ENCODE peak calls at places on chromosome 9, in four cellular contexts. K, P, X and U are unnamed samples.

GRCh38 chr9:135905380-135906282 is 1.7 kb downstream of the CAMSAP1 start:
- DNase-seq in K (no peak), P (no peak), X (no peak), U (no peak)

GRCh38 chr9:9214052-9214451 is 1398.8 kb downstream of the PTPRD start:
- DNase-seq in K (no peak), P (no peak), X (no peak), U (no peak)

GRCh38 chr9:35490155-35490909 is 421 bp downstream of the RUSC2 start:
- DNase-seq in K (no peak), P (no peak), X (peak; percentile 41), U (no peak)

GRCh38 chr9:34451545-34451944 is 6.8 kb downstream of the FAM219A start:
- DNase-seq in K (no peak), P (no peak), X (no peak), U (peak; percentile 45)

GRCh38 chr9:37806271-37806670 is 5.7 kb downstream of the DCAF10 start:
- DNase-seq in K (no peak), P (no peak), X (no peak), U (no peak)

GRCh38 chr9:33151007-33151557 is 16.1 kb downstream of the B4GALT1 start:
- DNase-seq in K (peak; percentile 97), P (peak; percentile 97), X (peak; percentile 76), U (peak; percentile 90)

GRCh38 chr9:128124451-128124850 is 3.1 kb downstream of the PTGES2 start:
- DNase-seq in K (no peak), P (no peak), X (no peak), U (no peak)

GRCh38 chr9:18490591-18491370 is 16.8 kb downstream of the ADAMTSL1 start:
- DNase-seq in K (peak; percentile 100), P (peak; percentile 98), X (no peak), U (peak; percentile 99)

GRCh38 chr9:5326893-5327548 is 12.7 kb downstream of the RLN1 start:
- DNase-seq in K (no peak), P (peak; percentile 1), X (no peak), U (no peak)

GRCh38 chr9:136784249-136784996 is 6.7 kb upstream of the TMEM141 start:
- DNase-seq in K (peak; percentile 33), P (no peak), X (no peak), U (no peak)

GRCh38 chr9:137240321-137240840 is 706 bp upstream of the TUBB4B start:
- DNase-seq in K (peak; percentile 79), P (peak; percentile 80), X (peak; percentile 80), U (peak; percentile 69)

GRCh38 chr9:37760416-37761165 is 7.0 kb downstream of the TRMT10B start:
- DNase-seq in K (peak; percentile 75), P (peak; percentile 53), X (no peak), U (peak; percentile 77)

GRCh38 chr9:133584559-133585476 is 24.4 kb downstream of the FAM163B start:
- DNase-seq in K (no peak), P (peak; percentile 44), X (peak; percentile 37), U (peak; percentile 28)

GRCh38 chr9:105344283-105344682 is 99.8 kb downstream of the SLC44A1 start:
- DNase-seq in K (peak; percentile 56), P (peak; percentile 79), X (no peak), U (no peak)

GRCh38 chr9:131198316-131198715 is 72.9 kb downstream of the NUP214 start:
- DNase-seq in K (no peak), P (no peak), X (no peak), U (no peak)

GRCh38 chr9:110555971-110556370 is 23.6 kb downstream of the SVEP1 start:
- DNase-seq in K (peak; percentile 97), P (peak; percentile 98), X (peak; percentile 47), U (peak; percentile 95)

GRCh38 chr9:137807721-137808703 is 69.6 kb upstream of the CACNA1B start:
- DNase-seq in K (no peak), P (no peak), X (no peak), U (no peak)

GRCh38 chr9:132293145-132293721 is 61.6 kb downstream of the SETX start:
- DNase-seq in K (no peak), P (no peak), X (no peak), U (no peak)

GRCh38 chr9:15187589-15187988 is 119.4 kb downstream of the TTC39B start:
- DNase-seq in K (no peak), P (no peak), X (no peak), U (no peak)

GRCh38 chr9:68974431-68974830 is 39.5 kb downstream of the PRKACG start:
- DNase-seq in K (no peak), P (no peak), X (no peak), U (no peak)

GRCh38 chr9:86948153-86948929 is 1.0 kb upstream of the GAS1 start:
- DNase-seq in K (peak; percentile 85), P (peak; percentile 90), X (peak; percentile 86), U (peak; percentile 95)

GRCh38 chr9:93193373-93193725 is 9.4 kb downstream of the WNK2 start:
- DNase-seq in K (no peak), P (no peak), X (no peak), U (no peak)

GRCh38 chr9:93958121-93958874 is 3.1 kb upstream of the BARX1 start:
- DNase-seq in K (no peak), P (no peak), X (no peak), U (no peak)

GRCh38 chr9:76733096-76733495 is 31.1 kb upstream of the PCA3 start:
- DNase-seq in K (peak; percentile 51), P (no peak), X (no peak), U (no peak)

GRCh38 chr9:15553528-15553898 is 670 bp downstream of the CCDC171 start:
- DNase-seq in K (no peak), P (no peak), X (no peak), U (no peak)

GRCh38 chr9:120482424-120483186 is 97.4 kb downstream of the CDK5RAP2 start:
- DNase-seq in K (no peak), P (no peak), X (no peak), U (peak; percentile 29)
- H3K4me3 ChIP-seq in K (no peak overlapping the region), P (no peak overlapping the region), X (no peak overlapping the region), U (no peak overlapping the region)

GRCh38 chr9:84310903-84311302 is 29.7 kb downstream of the SLC28A3 start:
- DNase-seq in K (no peak), P (no peak), X (no peak), U (no peak)

GRCh38 chr9:84317563-84317962 is 23.0 kb downstream of the SLC28A3 start:
- DNase-seq in K (no peak), P (no peak), X (no peak), U (no peak)

GRCh38 chr9:84314306-84314705 is 26.3 kb downstream of the SLC28A3 start:
- DNase-seq in K (peak; percentile 44), P (no peak), X (no peak), U (no peak)

GRCh38 chr9:84315278-84315877 is 25.2 kb downstream of the SLC28A3 start:
- DNase-seq in K (peak; percentile 66), P (peak; percentile 76), X (peak; percentile 81), U (peak; percentile 86)
- TF ChIP-seq CTCF in K (peak; percentile 84), P (peak; percentile 81), X (peak; percentile 77), U (peak; percentile 68)

GRCh38 chr9:78383130-78383529 is 86.2 kb downstream of the PSAT1 start:
- DNase-seq in K (peak; percentile 25), P (peak; percentile 33), X (no peak), U (peak; percentile 41)
- H3K4me3 ChIP-seq in K (no peak overlapping the region), P (no peak overlapping the region), X (no peak overlapping the region), U (no peak overlapping the region)

GRCh38 chr9:14096182-14096922 is 217.6 kb downstream of the NFIB start:
- DNase-seq in K (peak; percentile 30), P (peak; percentile 89), X (no peak), U (peak; percentile 45)
- TF ChIP-seq CTCF in K (no peak), P (no peak), X (no peak), U (no peak)